ENCODE peak calls at places on chromosomes 5 and 9, in four cellular contexts. One of them, this sample, is unnamed.

GRCh38 chr5:127839072-127839471 is 135.9 kb downstream of the CCDC192 start:
- DNase-seq in H1: no peak
- DNase-seq in HepG2: no peak
- DNase-seq in A549: no peak
- DNase-seq in this sample: no peak

GRCh38 chr9:116596646-116597045 is 90.5 kb upstream of the TRIM32 start:
- DNase-seq in HepG2: no peak
- DNase-seq in A549: no peak
- DNase-seq in H1: no peak
- DNase-seq in this sample: no peak

GRCh38 chr5:99331061-99331460 is 402.3 kb upstream of the CHD1 start:
- DNase-seq in HepG2: no peak
- DNase-seq in A549: no peak
- DNase-seq in H1: no peak
- DNase-seq in this sample: no peak

GRCh38 chr5:141349917-141350619 is at the start of gene PCDHGB1:
- DNase-seq in A549: peak; percentile 87
- DNase-seq in HepG2: peak; percentile 75
- DNase-seq in H1: no peak
- DNase-seq in this sample: peak; percentile 56

GRCh38 chr5:179307931-179308471 is 37.3 kb downstream of the ADAMTS2 start:
- DNase-seq in H1: no peak
- DNase-seq in A549: no peak
- DNase-seq in HepG2: no peak
- DNase-seq in this sample: no peak

GRCh38 chr9:104589611-104590010 is 9.6 kb downstream of the OR13C5 start:
- DNase-seq in H1: no peak
- DNase-seq in A549: no peak
- DNase-seq in HepG2: no peak
- DNase-seq in this sample: no peak

GRCh38 chr9:24342457-24342856 is 203.2 kb downstream of the IZUMO3 start:
- DNase-seq in HepG2: no peak
- DNase-seq in H1: no peak
- DNase-seq in A549: no peak
- DNase-seq in this sample: no peak

GRCh38 chr9:134601764-134602163 is 39.8 kb upstream of the COL5A1 start:
- DNase-seq in H1: no peak
- DNase-seq in HepG2: no peak
- DNase-seq in A549: no peak
- DNase-seq in this sample: no peak

GRCh38 chr5:8458038-8458383 is 589.1 kb downstream of the MTRR start:
- DNase-seq in A549: no peak
- DNase-seq in H1: no peak
- DNase-seq in HepG2: no peak
- DNase-seq in this sample: peak; percentile 26

GRCh38 chr5:77629553-77630245 is 8.8 kb downstream of the OTP start:
- DNase-seq in H1: no peak
- DNase-seq in A549: peak; percentile 4
- DNase-seq in HepG2: no peak
- DNase-seq in this sample: no peak

GRCh38 chr9:124733964-124734740 is 37.0 kb downstream of the NR6A1 start:
- DNase-seq in H1: no peak
- DNase-seq in HepG2: peak; percentile 94
- DNase-seq in A549: no peak
- DNase-seq in this sample: no peak

GRCh38 chr5:127878174-127878750 is 175.1 kb downstream of the CCDC192 start:
- DNase-seq in H1: peak; percentile 13
- DNase-seq in A549: peak; percentile 85
- DNase-seq in HepG2: peak; percentile 36
- DNase-seq in this sample: peak; percentile 38

GRCh38 chr5:96243203-96243602 is 189.8 kb downstream of the PCSK1 start:
- DNase-seq in A549: no peak
- DNase-seq in H1: no peak
- DNase-seq in HepG2: no peak
- DNase-seq in this sample: no peak

GRCh38 chr5:139058121-139058520 is 140.0 kb downstream of the SIL1 start:
- DNase-seq in A549: no peak
- DNase-seq in HepG2: no peak
- DNase-seq in H1: no peak
- DNase-seq in this sample: no peak

GRCh38 chr9:113634597-113635515 is 171.3 kb downstream of the RGS3 start:
- DNase-seq in HepG2: peak; percentile 41
- DNase-seq in A549: no peak
- DNase-seq in H1: no peak
- DNase-seq in this sample: no peak

GRCh38 chr9:87405677-87406544 is 91.8 kb upstream of the DAPK1 start:
- DNase-seq in A549: peak; percentile 44
- DNase-seq in H1: no peak
- DNase-seq in HepG2: no peak
- DNase-seq in this sample: no peak

GRCh38 chr5:16492398-16493175 is 27.0 kb upstream of the ZNF622 start:
- DNase-seq in A549: peak; percentile 70
- DNase-seq in HepG2: no peak
- DNase-seq in H1: no peak
- DNase-seq in this sample: no peak

GRCh38 chr5:39014544-39014943 is 59.7 kb downstream of the RICTOR start:
- DNase-seq in H1: no peak
- DNase-seq in HepG2: peak; percentile 6
- DNase-seq in A549: peak; percentile 49
- DNase-seq in this sample: no peak

GRCh38 chr5:91141642-91142041 is 241.5 kb downstream of the ARRDC3 start:
- DNase-seq in A549: no peak
- DNase-seq in H1: no peak
- DNase-seq in HepG2: no peak
- DNase-seq in this sample: no peak

GRCh38 chr9:109156705-109157104 is 10.3 kb downstream of the FRRS1L start:
- DNase-seq in A549: no peak
- DNase-seq in H1: no peak
- DNase-seq in HepG2: no peak
- DNase-seq in this sample: no peak

GRCh38 chr5:32329395-32329834 is 16.7 kb upstream of the MTMR12 start:
- DNase-seq in A549: peak; percentile 80
- DNase-seq in HepG2: peak; percentile 73
- DNase-seq in H1: peak; percentile 56
- DNase-seq in this sample: peak; percentile 83
- TF ChIP-seq CHD2 in A549: no peak
- TF ChIP-seq CHD2 in HepG2: no peak
- TF ChIP-seq CHD2 in H1: no peak
- TF ChIP-seq CHD2 in this sample: no peak

GRCh38 chr9:94082553-94082952 is 1.7 kb upstream of the PTPDC1 start:
- DNase-seq in H1: no peak
- DNase-seq in A549: no peak
- DNase-seq in HepG2: no peak
- DNase-seq in this sample: no peak

GRCh38 chr9:94081864-94082468 is 2.3 kb upstream of the PTPDC1 start:
- DNase-seq in H1: no peak
- DNase-seq in A549: no peak
- DNase-seq in HepG2: no peak
- DNase-seq in this sample: no peak

GRCh38 chr9:94083384-94083783 is 880 bp upstream of the PTPDC1 start:
- DNase-seq in A549: no peak
- DNase-seq in HepG2: no peak
- DNase-seq in H1: no peak
- DNase-seq in this sample: peak; percentile 56

GRCh38 chr9:94084314-94084713 is at the start of gene PTPDC1:
- DNase-seq in A549: peak; percentile 33
- DNase-seq in H1: peak; percentile 47
- DNase-seq in HepG2: peak; percentile 35
- DNase-seq in this sample: peak; percentile 60

DNA sequence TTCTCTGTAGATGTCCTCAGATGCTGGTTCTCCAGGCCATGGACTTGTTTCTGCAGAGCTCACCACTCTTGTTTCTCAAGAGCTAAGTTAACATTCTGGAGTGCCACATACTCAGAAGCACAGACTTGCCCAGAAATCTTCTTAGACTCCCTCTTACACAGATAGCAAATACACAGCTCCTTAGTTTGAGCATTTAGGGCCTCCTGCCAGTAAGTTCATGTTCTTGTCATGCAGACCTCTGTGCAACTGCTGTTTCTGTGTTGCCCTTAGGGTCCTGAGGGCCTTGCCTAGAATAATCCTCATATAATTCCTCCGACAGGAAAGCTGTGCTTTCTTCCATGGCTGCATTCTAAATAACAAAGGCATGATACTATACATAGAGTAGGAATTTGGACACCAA is 1.3 kb upstream of the PTPDC1 start:
- DNase-seq in HepG2: no peak
- DNase-seq in A549: no peak
- DNase-seq in H1: no peak
- DNase-seq in this sample: no peak
- TF ChIP-seq JUN in HepG2: no peak
- TF ChIP-seq JUN in A549: no peak
- TF ChIP-seq JUN in H1: no peak
- TF ChIP-seq JUN in this sample: no peak

DNA sequence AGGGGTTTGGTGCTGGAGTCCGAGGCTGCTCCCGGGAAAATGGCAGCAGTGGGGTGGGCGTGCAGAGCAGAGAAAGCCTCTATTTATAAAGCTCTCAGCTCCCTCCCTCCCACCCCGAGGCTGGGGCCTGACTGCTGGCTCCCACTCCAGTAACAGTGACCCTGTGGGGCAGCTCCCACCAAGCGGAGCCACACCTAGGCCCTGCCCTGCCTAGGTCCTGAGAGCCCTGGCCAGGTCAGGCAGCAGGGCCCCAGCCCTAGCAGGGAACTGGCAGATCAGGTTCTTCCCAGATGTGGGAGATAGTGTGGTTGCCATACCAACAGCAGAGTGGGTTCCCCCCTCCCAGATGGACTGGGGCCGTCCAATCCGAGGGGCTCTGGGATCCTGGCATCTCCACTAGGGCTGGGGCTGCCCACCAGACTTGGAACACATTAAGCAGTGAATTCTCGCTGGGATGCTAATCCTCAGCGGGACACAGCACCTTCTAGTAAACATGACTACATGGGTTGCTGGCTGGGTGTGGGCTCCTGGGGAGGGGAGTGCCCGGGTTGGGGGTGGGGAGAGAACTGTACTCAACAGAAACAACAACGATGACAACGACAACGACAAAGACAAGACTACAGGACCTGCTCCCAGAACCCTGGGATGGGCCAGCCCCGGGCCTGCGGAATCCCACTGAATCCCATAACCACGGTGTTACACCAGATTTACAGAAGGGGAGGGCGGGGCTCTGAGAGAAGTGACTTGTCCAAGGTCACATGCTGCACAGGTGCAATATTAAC is 1.5 kb downstream of the SH3GLB2 start:
- DNase-seq in H1: no peak
- DNase-seq in A549: no peak
- DNase-seq in HepG2: peak; percentile 20
- DNase-seq in this sample: peak; percentile 29
- TF ChIP-seq CHD2 in H1: no peak
- TF ChIP-seq CHD2 in A549: no peak
- TF ChIP-seq CHD2 in HepG2: no peak
- TF ChIP-seq CHD2 in this sample: no peak

GRCh38 chr5:110105692-110106091 is 416.0 kb downstream of the MAN2A1 start:
- DNase-seq in H1: no peak
- DNase-seq in HepG2: peak; percentile 79
- DNase-seq in A549: no peak
- DNase-seq in this sample: no peak
- TF ChIP-seq JUN in H1: no peak
- TF ChIP-seq JUN in HepG2: no peak
- TF ChIP-seq JUN in A549: no peak
- TF ChIP-seq JUN in this sample: no peak

GRCh38 chr5:1406681-1407640 is 38.3 kb downstream of the SLC6A3 start:
- DNase-seq in HepG2: no peak
- DNase-seq in A549: no peak
- DNase-seq in H1: no peak
- DNase-seq in this sample: no peak

GRCh38 chr5:1412163-1412562 is 33.1 kb downstream of the SLC6A3 start:
- DNase-seq in HepG2: no peak
- DNase-seq in A549: no peak
- DNase-seq in H1: no peak
- DNase-seq in this sample: no peak

GRCh38 chr5:1410156-1411014 is 34.9 kb downstream of the SLC6A3 start:
- DNase-seq in H1: no peak
- DNase-seq in HepG2: no peak
- DNase-seq in A549: no peak
- DNase-seq in this sample: no peak

GRCh38 chr5:1411099-1411498 is 34.1 kb downstream of the SLC6A3 start:
- DNase-seq in HepG2: no peak
- DNase-seq in H1: no peak
- DNase-seq in A549: no peak
- DNase-seq in this sample: no peak

DNA sequence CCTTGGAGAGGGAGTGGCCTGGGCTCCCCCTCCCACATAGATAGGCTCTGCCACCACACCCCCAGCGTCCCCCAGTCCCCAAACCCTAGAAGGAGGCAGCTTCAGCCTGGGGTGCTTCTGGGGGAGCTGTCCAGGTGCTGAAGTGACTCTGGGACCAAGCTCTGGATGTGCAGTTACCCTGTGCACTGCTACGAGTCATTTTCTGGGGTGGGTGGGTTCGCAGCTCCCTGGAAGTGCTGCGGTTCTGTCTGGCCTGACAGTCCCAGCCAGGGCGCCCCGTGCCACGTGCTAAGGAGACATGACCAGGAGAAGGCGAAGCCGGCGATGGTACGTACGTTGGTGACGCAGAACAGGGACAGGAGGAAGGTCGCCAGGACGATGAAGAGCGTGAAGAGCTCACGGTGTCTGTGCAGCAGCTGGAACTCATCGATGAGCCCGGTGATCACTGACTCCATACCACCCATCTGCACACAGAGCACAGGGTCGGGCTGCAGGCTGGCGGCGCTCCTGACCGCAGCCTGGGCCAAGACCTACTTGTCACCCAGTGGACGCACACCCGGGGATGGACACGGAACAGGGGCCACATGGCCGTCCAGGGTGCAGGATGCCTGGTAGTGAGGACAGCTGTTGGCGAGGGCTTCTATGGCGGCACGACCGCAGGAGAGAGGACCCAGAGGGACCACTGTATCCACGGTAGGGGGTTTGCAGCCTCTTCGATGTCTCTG is 35.7 kb downstream of the SLC6A3 start:
- DNase-seq in A549: no peak
- DNase-seq in HepG2: no peak
- DNase-seq in H1: no peak
- DNase-seq in this sample: peak; percentile 76
- TF ChIP-seq CHD2 in A549: no peak
- TF ChIP-seq CHD2 in HepG2: no peak
- TF ChIP-seq CHD2 in H1: no peak
- TF ChIP-seq CHD2 in this sample: no peak

GRCh38 chr9:31089822-31090221 is 1294.6 kb upstream of the ACO1 start:
- DNase-seq in A549: no peak
- DNase-seq in HepG2: no peak
- DNase-seq in H1: no peak
- DNase-seq in this sample: no peak
- TF ChIP-seq JUN in A549: no peak
- TF ChIP-seq JUN in HepG2: no peak
- TF ChIP-seq JUN in H1: no peak
- TF ChIP-seq JUN in this sample: no peak

This sample was measured in K562.